ENCODE peak calls at places on chromosomes 5 and 9, in six cellular contexts. Q is neural progenitor cell, F is GM23248, D is OCI-LY7, U is PC-3, S is hepatocyte. P is an unnamed sample.

GRCh38 chr5:91296691-91297143 is 86.4 kb downstream of the ARRDC3 start:
- DNase-seq in Q (no peak), F (peak; percentile 93), D (no peak), U (no peak), S (no peak), P (no peak)

GRCh38 chr9:127854169-127854833 is at the start of gene ENG:
- DNase-seq in Q (no peak), F (peak; percentile 80), D (no peak), U (no peak), S (peak; percentile 55), P (no peak)

GRCh38 chr9:83199240-83199639 is 136.3 kb upstream of the RASEF start:
- DNase-seq in Q (peak; percentile 71), F (peak; percentile 66), D (no peak), U (peak; percentile 56), S (peak; percentile 79), P (peak; percentile 24)

GRCh38 chr9:272251-273213 is 57.9 kb downstream of the DOCK8 start:
- DNase-seq in Q (no peak), F (no peak), D (peak; percentile 91), U (no peak), S (no peak), P (peak; percentile 92)

GRCh38 chr9:121439711-121440110 is 59.9 kb downstream of the GGTA1 start:
- DNase-seq in Q (no peak), F (no peak), D (no peak), U (no peak), S (peak; percentile 26), P (no peak)

GRCh38 chr5:136890431-136891148 is 525.2 kb upstream of the TRPC7 start:
- DNase-seq in Q (no peak), F (no peak), D (no peak), U (no peak), S (no peak), P (no peak)

GRCh38 chr5:137113161-137113560 is 386.0 kb downstream of the SPOCK1 start:
- DNase-seq in Q (no peak), F (no peak), D (no peak), U (no peak), S (no peak), P (no peak)

GRCh38 chr9:2876726-2877125 is 32.8 kb upstream of the PUM3 start:
- DNase-seq in Q (no peak), F (no peak), D (no peak), U (no peak), S (no peak), P (no peak)

GRCh38 chr9:123097709-123098459 is 64.4 kb downstream of the GPR21 start:
- DNase-seq in Q (no peak), F (no peak), D (no peak), U (no peak), S (no peak), P (no peak)

GRCh38 chr5:8869932-8870331 is 675.9 kb downstream of the SEMA5A start:
- DNase-seq in Q (no peak), F (no peak), D (no peak), U (no peak), S (no peak), P (no peak)

GRCh38 chr5:69078921-69079537 is 14.8 kb upstream of the SLC30A5 start:
- DNase-seq in Q (no peak), F (no peak), D (no peak), U (peak; percentile 52), S (peak; percentile 12), P (no peak)

GRCh38 chr5:11792621-11793020 is 111.6 kb downstream of the CTNND2 start:
- DNase-seq in Q (no peak), F (no peak), D (no peak), U (no peak), S (no peak), P (no peak)

GRCh38 chr5:72281430-72281763 is 38.6 kb downstream of the MRPS27 start:
- DNase-seq in Q (no peak), F (no peak), D (no peak), U (no peak), S (no peak), P (no peak)

GRCh38 chr5:169300468-169301385 is at the start of gene SLIT3:
- DNase-seq in Q (peak; percentile 93), F (peak; percentile 96), D (no peak), U (peak; percentile 64), S (peak; percentile 91), P (no peak)

GRCh38 chr5:39195198-39195826 is 24.1 kb downstream of the FYB1 start:
- DNase-seq in Q (no peak), F (peak; percentile 33), D (no peak), U (no peak), S (no peak), P (no peak)

GRCh38 chr5:116766470-116766947 is 191.9 kb upstream of the SEMA6A start:
- DNase-seq in Q (no peak), F (peak; percentile 26), D (no peak), U (peak; percentile 32), S (peak; percentile 73), P (no peak)

GRCh38 chr5:14506661-14507060 is 74.9 kb upstream of the OTULINL start:
- DNase-seq in Q (no peak), F (no peak), D (no peak), U (no peak), S (no peak), P (no peak)

GRCh38 chr5:78569441-78569840 is 79.1 kb downstream of the LHFPL2 start:
- DNase-seq in Q (peak; percentile 27), F (peak; percentile 7), D (no peak), U (no peak), S (peak; percentile 73), P (no peak)

GRCh38 chr5:18394154-18394804 is 760.0 kb downstream of the TAF11L14 start:
- DNase-seq in Q (peak; percentile 81), F (peak; percentile 78), D (peak; percentile 31), U (peak; percentile 87), S (peak; percentile 79), P (peak; percentile 44)

GRCh38 chr5:148820778-148821395 is 5.5 kb upstream of the ADRB2 start:
- DNase-seq in Q (peak; percentile 58), F (peak; percentile 58), D (peak; percentile 44), U (peak; percentile 84), S (no peak), P (peak; percentile 50)
- TF ChIP-seq EZH2phosphoT487 in Q (no peak), F (no peak), D (no peak), U (no peak), S (no peak), P (no peak)

DNA sequence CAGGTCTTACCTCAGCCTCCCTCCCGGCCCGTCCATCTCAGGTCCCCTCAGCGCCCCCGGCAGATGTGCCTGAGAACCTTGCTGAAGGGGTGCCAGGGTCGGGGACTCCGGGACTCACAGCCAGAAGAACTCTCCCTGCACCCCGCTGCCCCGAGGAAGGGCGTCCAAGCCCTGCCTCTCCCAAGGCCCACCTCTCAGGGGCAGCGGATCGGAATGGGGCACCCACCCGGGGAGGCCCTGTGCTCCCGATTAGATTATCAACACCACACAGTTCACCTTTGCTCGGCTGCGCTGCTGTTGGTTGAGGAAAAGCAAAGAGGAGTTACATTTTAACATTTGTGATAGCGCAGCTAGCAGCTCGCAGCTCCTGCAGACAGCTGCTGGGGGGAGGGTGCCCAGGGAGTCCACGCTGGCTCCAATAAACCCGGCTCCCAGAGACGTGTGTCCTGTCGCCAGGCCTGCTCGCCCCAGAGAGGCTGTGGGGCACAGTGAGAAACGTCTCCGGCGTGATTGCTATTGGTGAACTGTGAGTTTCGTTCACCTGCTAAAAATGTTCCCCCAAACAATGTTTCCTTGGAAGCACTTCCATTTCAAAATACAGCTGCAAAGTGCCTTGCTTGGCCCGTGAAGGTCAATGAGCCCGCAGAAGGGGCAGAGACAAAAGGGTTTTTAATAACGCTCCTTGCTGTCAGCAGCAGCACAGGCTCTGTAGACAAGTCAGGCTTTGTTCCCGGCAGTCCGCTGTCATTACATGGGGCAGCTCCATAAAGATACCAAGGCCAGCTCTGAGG is 18.6 kb upstream of the SLC6A19 start:
- DNase-seq in Q (no peak), F (no peak), D (no peak), U (no peak), S (peak; percentile 83), P (no peak)
- H4K20me1 ChIP-seq in Q (no peaks in the 10 kb centered on the region), F (no peaks in the 10 kb centered on the region), D (no peaks in the 10 kb centered on the region), U (no peaks in the 10 kb centered on the region), S (no peaks in the 10 kb centered on the region), P (no peaks in the 10 kb centered on the region)

GRCh38 chr5:57741326-57741725 is 258.7 kb upstream of the ACTBL2 start:
- DNase-seq in Q (no peak), F (no peak), D (no peak), U (peak; percentile 57), S (no peak), P (no peak)
- TF ChIP-seq EZH2phosphoT487 in Q (no peak), F (no peak), D (no peak), U (no peak), S (no peak), P (no peak)

GRCh38 chr5:88269222-88269771 is 652 bp upstream of the TMEM161B start:
- DNase-seq in Q (peak; percentile 5), F (peak; percentile 44), D (peak; percentile 46), U (peak; percentile 25), S (peak; percentile 26), P (peak; percentile 45)
- H4K20me1 ChIP-seq in Q (no peaks in the 10 kb centered on the region), F (no peaks in the 10 kb centered on the region), D (no peaks in the 10 kb centered on the region), U (peaks cover 3% of the 10 kb centered on the region), S (no peaks in the 10 kb centered on the region), P (no peaks in the 10 kb centered on the region)

GRCh38 chr9:137089232-137089947 is 2.6 kb downstream of the MAN1B1 start:
- DNase-seq in Q (no peak), F (no peak), D (no peak), U (no peak), S (no peak), P (no peak)
- TF ChIP-seq EZH2phosphoT487 in Q (no peak), F (no peak), D (no peak), U (no peak), S (no peak), P (no peak)

GRCh38 chr9:92724528-92725265 is 39.9 kb downstream of the BICD2 start:
- DNase-seq in Q (no peak), F (no peak), D (peak; percentile 46), U (no peak), S (no peak), P (no peak)
- H4K20me1 ChIP-seq in Q (peaks cover 23% of the 10 kb centered on the region), F (no peaks in the 10 kb centered on the region), D (no peaks in the 10 kb centered on the region), U (no peaks in the 10 kb centered on the region), S (peaks cover 8% of the 10 kb centered on the region), P (peaks cover 23% of the 10 kb centered on the region)

DNA sequence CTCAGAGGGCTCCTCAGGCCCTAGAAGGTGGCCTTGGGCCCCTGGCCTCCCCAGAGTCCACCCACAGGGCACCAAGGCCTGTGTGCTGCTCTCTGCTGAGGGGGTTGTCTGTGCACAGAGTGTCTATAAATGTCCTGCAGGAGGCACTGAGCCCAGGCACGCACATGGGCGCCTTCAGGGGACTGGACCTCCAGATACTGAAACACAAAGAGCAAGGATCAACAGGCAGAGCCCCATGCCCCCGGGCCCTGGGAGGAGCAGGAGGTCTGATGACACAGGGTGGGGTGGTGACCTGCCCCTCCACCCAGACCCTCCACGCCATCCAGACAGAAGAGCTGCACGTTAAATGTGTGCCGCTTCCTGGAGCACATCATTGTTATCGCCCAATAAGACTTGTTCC is 64.6 kb upstream of the SIMC1 start:
- DNase-seq in Q (no peak), F (no peak), D (no peak), U (no peak), S (no peak), P (no peak)
- TF ChIP-seq EZH2phosphoT487 in Q (no peak), F (no peak), D (no peak), U (no peak), S (no peak), P (no peak)

GRCh38 chr9:135088348-135088978 is 995 bp downstream of the OLFM1 start:
- DNase-seq in Q (peak; percentile 31), F (no peak), D (no peak), U (no peak), S (no peak), P (no peak)
- H4K20me1 ChIP-seq in Q (peaks cover 70% of the 10 kb centered on the region), F (no peaks in the 10 kb centered on the region), D (no peaks in the 10 kb centered on the region), U (no peaks in the 10 kb centered on the region), S (no peaks in the 10 kb centered on the region), P (no peaks in the 10 kb centered on the region)